ENCODE peak calls at places on chromosome 1, in ten cellular contexts. G is HCT116; Q is sigmoid colon; T is tibial nerve; N is GM06990; J is ovary; Y is CD8-positive, alpha-beta memory T cell; L is neuronal stem cell; B is fibroblast of mammary gland; O is GM23248. W is an unnamed sample.
A peak's percentile ranks its signal among the peaks of the same experiment; 100 is the strongest.

GRCh38 chr1:32876341-32877210 is 5.9 kb upstream of the FNDC5 start:
- DNase-seq in G (peak; percentile 28), Q (no peak), T (no peak), N (peak; percentile 58), J (no peak), Y (peak; percentile 50), L (no peak), B (peak; percentile 41), O (peak; percentile 67), W (no peak)

GRCh38 chr1:1629430-1630190 is 2.4 kb upstream of the MMP23B start:
- DNase-seq in G (no peak), Q (peak; percentile 71), T (no peak), N (peak; percentile 42), J (no peak), Y (peak; percentile 82), L (no peak), B (no peak), O (no peak), W (no peak)

GRCh38 chr1:211928222-211928856 is 97.8 kb upstream of the LPGAT1 start:
- DNase-seq in G (no peak), Q (no peak), T (no peak), N (no peak), J (no peak), Y (no peak), L (no peak), B (no peak), O (no peak), W (no peak)

GRCh38 chr1:214551052-214551435 is 358 bp downstream of the PTPN14 start:
- DNase-seq in G (no peak), Q (peak; percentile 81), T (peak; percentile 40), N (no peak), J (peak; percentile 51), Y (no peak), L (peak; percentile 44), B (no peak), O (no peak), W (no peak)

GRCh38 chr1:192983349-192983980 is 75.7 kb downstream of the UCHL5 start:
- DNase-seq in G (no peak), Q (no peak), T (no peak), N (no peak), J (no peak), Y (no peak), L (no peak), B (no peak), O (no peak), W (no peak)

GRCh38 chr1:7218210-7218832 is 433.1 kb downstream of the CAMTA1 start:
- DNase-seq in G (peak; percentile 51), Q (no peak), T (peak; percentile 24), N (no peak), J (no peak), Y (no peak), L (peak; percentile 46), B (peak; percentile 61), O (peak; percentile 57), W (no peak)

GRCh38 chr1:209363112-209363511 is 220.4 kb upstream of the CAMK1G start:
- DNase-seq in G (no peak), Q (no peak), T (no peak), N (no peak), J (no peak), Y (no peak), L (no peak), B (no peak), O (no peak), W (no peak)

GRCh38 chr1:233520510-233521191 is 93.3 kb upstream of the KCNK1 start:
- DNase-seq in G (peak; percentile 68), Q (no peak), T (no peak), N (no peak), J (no peak), Y (no peak), L (no peak), B (peak; percentile 37), O (peak; percentile 77), W (no peak)

GRCh38 chr1:206526064-206526911 is 19.0 kb downstream of the RASSF5 start:
- DNase-seq in G (no peak), Q (peak; percentile 25), T (no peak), N (no peak), J (no peak), Y (no peak), L (no peak), B (peak; percentile 25), O (no peak), W (no peak)

GRCh38 chr1:150613061-150613920 is 16.1 kb downstream of the ENSA start:
- DNase-seq in G (peak; percentile 88), Q (no peak), T (peak; percentile 43), N (peak; percentile 75), J (no peak), Y (peak; percentile 36), L (no peak), B (peak; percentile 99), O (peak; percentile 94), W (peak; percentile 40)

GRCh38 chr1:21277178-21277577 is 13.1 kb downstream of the ECE1 start:
- DNase-seq in G (no peak), Q (peak; percentile 66), T (no peak), N (no peak), J (peak; percentile 62), Y (no peak), L (no peak), B (no peak), O (no peak), W (no peak)

GRCh38 chr1:102085896-102086295 is 89.2 kb upstream of the OLFM3 start:
- DNase-seq in G (no peak), Q (no peak), T (no peak), N (no peak), J (no peak), Y (no peak), L (no peak), B (no peak), O (no peak), W (no peak)

GRCh38 chr1:98210064-98210463 is 289.2 kb upstream of the DPYD start:
- DNase-seq in G (no peak), Q (no peak), T (no peak), N (no peak), J (no peak), Y (no peak), L (peak; percentile 48), B (peak; percentile 58), O (peak; percentile 50), W (no peak)
- H3K4me3 ChIP-seq in G (no peak overlapping the region), Q (no peak overlapping the region), T (no peak overlapping the region), N (no peak overlapping the region), J (no peak overlapping the region), Y (no peak overlapping the region), L (no peak overlapping the region), B (peak overlapping the region; percentile 9), O (peak overlapping the region; percentile 62), W (no peak overlapping the region)

DNA sequence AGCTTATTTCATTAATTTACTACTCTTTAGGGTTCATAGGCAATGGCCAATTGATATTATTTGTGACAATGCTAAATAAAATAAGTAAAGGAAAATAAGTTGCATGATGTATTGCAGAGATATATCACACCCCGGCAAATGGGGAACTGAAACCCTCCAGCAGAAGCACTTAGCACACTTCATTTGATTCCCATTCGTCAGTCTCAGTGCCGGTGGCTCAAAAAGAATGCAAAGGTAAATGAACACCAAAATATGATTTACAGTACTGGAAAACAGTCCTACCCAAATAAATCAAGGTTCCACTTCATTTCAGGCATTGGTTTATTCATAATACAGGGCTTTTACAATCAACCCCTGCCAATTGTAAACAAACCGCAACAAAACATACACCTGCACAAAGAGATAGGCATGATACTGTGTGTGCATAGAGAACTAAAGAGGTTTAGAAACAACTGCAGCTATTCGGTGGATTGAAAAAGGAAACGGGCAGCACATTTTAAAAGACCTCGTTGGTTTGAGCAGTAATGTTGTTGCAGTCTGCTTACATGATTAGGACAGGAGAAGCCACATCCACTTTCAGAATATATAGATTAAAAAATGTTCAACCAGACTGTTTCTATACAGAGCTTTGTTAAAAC is 1019.2 kb downstream of the TTLL7 start:
- DNase-seq in G (no peak), Q (no peak), T (no peak), N (peak; percentile 16), J (no peak), Y (no peak), L (no peak), B (no peak), O (no peak), W (no peak)
- H3K4me3 ChIP-seq in G (no peak overlapping the region), Q (no peak overlapping the region), T (no peak overlapping the region), N (no peak overlapping the region), J (no peak overlapping the region), Y (no peak overlapping the region), L (no peak overlapping the region), B (no peak overlapping the region), O (no peak overlapping the region), W (no peak overlapping the region)

DNA sequence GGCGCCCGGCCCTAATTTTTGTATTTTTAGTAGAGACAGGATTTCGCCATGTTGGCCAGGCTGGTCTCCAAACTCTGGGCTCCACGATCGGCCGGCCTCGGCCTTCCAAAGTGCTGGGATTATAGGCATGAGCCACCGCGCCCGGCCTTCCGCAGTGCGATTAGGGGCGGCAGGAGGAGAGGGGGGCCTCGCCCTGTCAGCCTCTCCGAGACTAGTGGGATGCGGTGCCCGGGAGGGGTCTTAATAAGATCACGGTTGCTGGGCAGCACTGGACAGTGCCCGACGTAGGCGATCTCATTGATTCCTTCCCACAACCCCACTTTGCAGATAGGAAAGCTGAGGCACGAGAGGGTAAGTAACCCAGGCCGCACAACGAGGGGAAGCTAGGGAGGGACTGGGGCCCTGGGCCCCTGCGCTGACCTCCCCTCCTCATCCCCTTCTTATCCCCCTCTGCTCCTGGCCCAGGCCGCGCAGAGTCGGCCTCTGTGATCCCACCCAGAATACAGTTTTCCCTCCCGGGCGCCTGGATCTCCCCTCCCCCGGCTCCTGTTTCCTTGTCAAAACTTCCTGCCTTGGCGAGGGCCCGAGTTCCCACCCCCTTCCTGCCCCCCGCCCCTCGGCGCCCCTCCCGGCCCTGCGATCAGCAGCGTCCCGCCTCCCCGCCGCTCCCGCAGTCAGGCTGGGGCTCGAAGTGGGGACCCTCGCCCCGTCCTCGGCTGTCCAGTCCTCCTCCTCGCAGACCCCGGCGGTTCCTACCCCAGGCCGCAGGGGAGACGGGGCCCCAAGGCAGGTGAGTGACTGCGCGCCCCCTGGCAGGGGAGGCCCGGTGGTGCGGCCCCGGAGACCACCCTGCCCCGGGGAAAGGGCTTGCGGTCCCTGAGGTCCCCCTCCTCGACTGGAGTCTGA is at the start of gene PEAR1:
- DNase-seq in G (no peak), Q (peak; percentile 83), T (peak; percentile 37), N (no peak), J (peak; percentile 72), Y (no peak), L (no peak), B (no peak), O (no peak), W (no peak)
- H3K4me3 ChIP-seq in G (no peak within 1 kb of the TSS), Q (peak within 1 kb of the TSS; percentile 44), T (peak within 1 kb of the TSS; percentile 38), N (no peak within 1 kb of the TSS), J (peak within 1 kb of the TSS; percentile 39), Y (peak within 1 kb of the TSS; percentile 20), L (peak within 1 kb of the TSS; percentile 27), B (peak within 1 kb of the TSS; percentile 51), O (peak within 1 kb of the TSS; percentile 59), W (peak within 1 kb of the TSS; percentile 72)

DNA sequence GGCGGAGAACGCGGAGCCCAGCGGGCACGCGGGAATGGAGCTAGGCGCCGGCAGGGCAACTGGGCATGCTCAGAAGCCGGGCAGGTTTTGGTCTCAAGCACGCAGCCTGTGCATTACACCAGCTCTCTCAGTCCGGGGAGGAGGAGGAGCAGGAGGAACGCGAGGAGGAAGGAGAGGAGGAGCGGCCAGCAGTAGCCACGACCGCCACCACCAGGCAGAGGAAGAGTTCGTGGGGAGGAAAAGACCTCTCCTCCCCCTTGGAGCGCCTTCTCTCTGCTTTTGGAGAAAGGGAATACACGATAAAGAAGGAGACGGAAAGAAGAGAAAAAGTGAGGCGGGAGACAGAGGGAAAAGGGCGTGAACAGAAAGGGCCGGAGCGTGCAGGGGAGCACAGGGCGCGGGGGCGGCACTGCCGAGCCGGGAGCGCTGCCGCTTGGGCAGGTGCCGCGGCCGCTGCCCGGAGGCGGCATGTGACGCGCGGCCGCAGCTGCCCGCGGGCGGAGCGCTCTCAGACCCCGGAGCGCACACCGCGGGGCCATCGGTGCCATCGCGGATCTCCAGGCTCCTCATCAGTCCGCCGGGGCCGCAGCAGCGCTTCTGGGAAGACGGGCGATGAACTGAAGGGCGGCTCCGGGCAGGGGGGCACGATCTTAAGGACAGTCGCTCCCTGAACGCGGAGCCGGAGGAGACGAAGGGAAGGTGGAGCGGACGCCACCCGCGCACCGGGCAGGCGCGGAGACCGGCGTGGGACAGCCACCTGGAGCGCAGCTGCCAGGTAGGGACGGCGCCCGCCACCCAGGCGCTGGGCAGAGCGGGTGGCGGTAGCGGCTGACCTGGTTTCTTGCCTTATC is at the start of gene CHRM3:
- DNase-seq in G (no peak), Q (peak; percentile 90), T (no peak), N (no peak), J (peak; percentile 69), Y (no peak), L (peak; percentile 66), B (no peak), O (peak; percentile 6), W (no peak)
- H3K4me3 ChIP-seq in G (no peak within 1 kb of the TSS), Q (peak within 1 kb of the TSS; percentile 83), T (peak within 1 kb of the TSS; percentile 25), N (no peak within 1 kb of the TSS), J (peak within 1 kb of the TSS; percentile 71), Y (no peak within 1 kb of the TSS), L (peak within 1 kb of the TSS; percentile 31), B (no peak within 1 kb of the TSS), O (no peak within 1 kb of the TSS), W (peak within 1 kb of the TSS; percentile 68)